ENCODE peak calls at places on chromosomes 11 and 22, in six cellular contexts. Z is A549; L is nucleus accumbens; Q is iris pigment epithelial cell; M is stimulated activated CD4-positive, alpha-beta T cell treated with anti-CD3 and anti-CD28 coated beads, Interleukin-2, amount 100 ng/mL, for 48 hours; T is right lobe of liver. K is an unnamed sample.

GRCh38 chr22:48979482-48979881 is 848.2 kb downstream of the BRD1 start:
- DNase-seq in Z (peak; percentile 7), L (no peak), Q (no peak), M (no peak), T (no peak), K (peak; percentile 57)

GRCh38 chr11:125903753-125904659 is at the start of gene DDX25:
- DNase-seq in Z (no peak), L (peak; percentile 46), Q (no peak), M (no peak), T (no peak), K (peak; percentile 67)

GRCh38 chr11:73249858-73250773 is 22.0 kb upstream of the P2RY6 start:
- DNase-seq in Z (no peak), L (no peak), Q (no peak), M (no peak), T (no peak), K (no peak)

GRCh38 chr11:126891556-126892217 is 108.9 kb downstream of the KIRREL3 start:
- DNase-seq in Z (no peak), L (no peak), Q (no peak), M (no peak), T (no peak), K (no peak)

GRCh38 chr22:46501701-46502100 is 35.7 kb downstream of the CELSR1 start:
- DNase-seq in Z (no peak), L (no peak), Q (peak; percentile 68), M (no peak), T (no peak), K (peak; percentile 56)

GRCh38 chr11:15672822-15673221 is 558.1 kb downstream of the INSC start:
- DNase-seq in Z (no peak), L (no peak), Q (no peak), M (no peak), T (no peak), K (no peak)

GRCh38 chr11:116890193-116890592 is 52.8 kb upstream of the APOA1 start:
- DNase-seq in Z (no peak), L (no peak), Q (no peak), M (no peak), T (no peak), K (no peak)

GRCh38 chr11:74366576-74366975 is 31.7 kb downstream of the PGM2L1 start:
- DNase-seq in Z (no peak), L (no peak), Q (peak; percentile 86), M (no peak), T (no peak), K (peak; percentile 54)

GRCh38 chr11:129853508-129854228 is 38.0 kb downstream of the TMEM45B start:
- DNase-seq in Z (no peak), L (no peak), Q (peak; percentile 50), M (peak; percentile 17), T (peak; percentile 94), K (peak; percentile 26)

GRCh38 chr22:36577019-36577418 is 48.1 kb upstream of the EIF3D start:
- DNase-seq in Z (peak; percentile 49), L (no peak), Q (peak; percentile 95), M (no peak), T (no peak), K (no peak)

GRCh38 chr11:88355887-88356286 is 18.4 kb upstream of the CTSC start:
- DNase-seq in Z (no peak), L (no peak), Q (no peak), M (no peak), T (no peak), K (no peak)

GRCh38 chr22:42272431-42273004 is 2.1 kb upstream of the TCF20 start:
- DNase-seq in Z (no peak), L (no peak), Q (no peak), M (no peak), T (no peak), K (no peak)

GRCh38 chr22:41501209-41501608 is 32.3 kb downstream of the ACO2 start:
- DNase-seq in Z (peak; percentile 33), L (no peak), Q (no peak), M (no peak), T (no peak), K (peak; percentile 52)

GRCh38 chr11:112784323-112785073 is 176.7 kb upstream of the NCAM1 start:
- DNase-seq in Z (no peak), L (no peak), Q (peak; percentile 8), M (no peak), T (peak; percentile 59), K (peak; percentile 78)

GRCh38 chr11:10064828-10065227 is 229.2 kb downstream of the SBF2 start:
- DNase-seq in Z (no peak), L (no peak), Q (no peak), M (no peak), T (no peak), K (no peak)

GRCh38 chr11:19419021-19419750 is 178.4 kb upstream of the E2F8 start:
- DNase-seq in Z (no peak), L (no peak), Q (peak; percentile 88), M (no peak), T (no peak), K (no peak)

GRCh38 chr22:43743131-43743530 is 69.0 kb downstream of the EFCAB6 start:
- DNase-seq in Z (no peak), L (no peak), Q (no peak), M (no peak), T (no peak), K (peak; percentile 19)

GRCh38 chr11:33808228-33808828 is 34.0 kb upstream of the FBXO3 start:
- DNase-seq in Z (peak; percentile 76), L (peak; percentile 26), Q (peak; percentile 73), M (peak; percentile 92), T (peak; percentile 81), K (peak; percentile 98)

GRCh38 chr11:134131628-134132244 is 62.9 kb downstream of the JAM3 start:
- DNase-seq in Z (no peak), L (no peak), Q (peak; percentile 17), M (no peak), T (no peak), K (no peak)

GRCh38 chr11:66008468-66009101 is 3.2 kb upstream of the CST6 start:
- DNase-seq in Z (no peak), L (no peak), Q (no peak), M (no peak), T (no peak), K (peak; percentile 50)

GRCh38 chr11:128492461-128492860 is 94.9 kb downstream of the ETS1 start:
- DNase-seq in Z (no peak), L (no peak), Q (peak; percentile 68), M (no peak), T (no peak), K (no peak)

GRCh38 chr22:17920992-17921650 is 103.2 kb downstream of the MICAL3 start:
- DNase-seq in Z (no peak), L (no peak), Q (no peak), M (no peak), T (no peak), K (no peak)

GRCh38 chr11:22346283-22346682 is 8.1 kb downstream of the SLC17A6 start:
- DNase-seq in Z (no peak), L (no peak), Q (no peak), M (no peak), T (no peak), K (no peak)

GRCh38 chr11:31809857-31810778 is 1.0 kb downstream of the PAX6 start:
- DNase-seq in Z (peak; percentile 51), L (no peak), Q (peak; percentile 52), M (no peak), T (no peak), K (peak; percentile 92)

GRCh38 chr11:63532799-63533475 is 3.7 kb upstream of the PLAAT4 start:
- DNase-seq in Z (no peak), L (no peak), Q (peak; percentile 27), M (no peak), T (no peak), K (no peak)

GRCh38 chr11:113553905-113554304 is 78.7 kb upstream of the DRD2 start:
- DNase-seq in Z (no peak), L (no peak), Q (no peak), M (no peak), T (no peak), K (peak; percentile 32)

GRCh38 chr11:72221386-72221785 is 3.2 kb upstream of the INPPL1 start:
- DNase-seq in Z (no peak), L (no peak), Q (no peak), M (no peak), T (no peak), K (no peak)

GRCh38 chr11:124394408-124394807 is 4.4 kb downstream of the OR8B3 start:
- DNase-seq in Z (no peak), L (no peak), Q (peak; percentile 65), M (no peak), T (no peak), K (peak; percentile 56)

GRCh38 chr22:33717694-33718396 is 202.4 kb downstream of the LARGE1 start:
- DNase-seq in Z (no peak), L (no peak), Q (no peak), M (no peak), T (no peak), K (no peak)

GRCh38 chr11:77126156-77126775 is 1.8 kb upstream of the MYO7A start:
- DNase-seq in Z (no peak), L (no peak), Q (no peak), M (no peak), T (no peak), K (no peak)

GRCh38 chr11:2518983-2519340 is 74.2 kb downstream of the KCNQ1 start:
- DNase-seq in Z (no peak), L (no peak), Q (no peak), M (no peak), T (peak; percentile 38), K (no peak)

GRCh38 chr11:123219066-123219697 is 24.1 kb upstream of the CLMP start:
- DNase-seq in Z (no peak), L (no peak), Q (peak; percentile 43), M (no peak), T (no peak), K (no peak)

GRCh38 chr22:41968601-41969000 is 642 bp upstream of the SEPTIN3 start:
- DNase-seq in Z (no peak), L (no peak), Q (peak; percentile 6), M (no peak), T (no peak), K (peak; percentile 41)

K was measured in A673.